ENCODE peak calls at places on chromosome 5, in five cellular contexts. One of them, this sample, is unnamed.
A peak's percentile ranks its signal among the peaks of the same experiment; 100 is the strongest.

GRCh38 chr5:145925353-145925752 is 11.0 kb upstream of the SH3RF2 start:
- DNase-seq in K562: no peak
- DNase-seq in SK-N-SH: no peak
- DNase-seq in HepG2: no peak
- DNase-seq in HCT116: no peak
- DNase-seq in this sample: no peak

GRCh38 chr5:81626524-81626923 is 124.4 kb downstream of the SSBP2 start:
- DNase-seq in HepG2: peak; percentile 32
- DNase-seq in SK-N-SH: peak; percentile 14
- DNase-seq in HCT116: peak; percentile 36
- DNase-seq in K562: peak; percentile 55
- DNase-seq in this sample: no peak

GRCh38 chr5:84260939-84261338 is 123.7 kb downstream of the EDIL3 start:
- DNase-seq in K562: no peak
- DNase-seq in SK-N-SH: no peak
- DNase-seq in HCT116: no peak
- DNase-seq in HepG2: no peak
- DNase-seq in this sample: no peak

GRCh38 chr5:150161242-150162141 is 5.1 kb upstream of the CDX1 start:
- DNase-seq in K562: peak; percentile 86
- DNase-seq in SK-N-SH: peak; percentile 89
- DNase-seq in HCT116: peak; percentile 63
- DNase-seq in HepG2: peak; percentile 69
- DNase-seq in this sample: no peak

GRCh38 chr5:108531367-108532211 is 149.7 kb upstream of the FBXL17 start:
- DNase-seq in HepG2: peak; percentile 72
- DNase-seq in HCT116: no peak
- DNase-seq in SK-N-SH: no peak
- DNase-seq in K562: peak; percentile 88
- DNase-seq in this sample: no peak

GRCh38 chr5:1032011-1032410 is 23.4 kb downstream of the NKD2 start:
- DNase-seq in HCT116: no peak
- DNase-seq in K562: no peak
- DNase-seq in HepG2: no peak
- DNase-seq in SK-N-SH: peak; percentile 8
- DNase-seq in this sample: no peak

GRCh38 chr5:132057498-132058255 is 2.8 kb upstream of the IL3 start:
- DNase-seq in HCT116: no peak
- DNase-seq in HepG2: no peak
- DNase-seq in K562: no peak
- DNase-seq in SK-N-SH: peak; percentile 2
- DNase-seq in this sample: no peak

GRCh38 chr5:10455273-10455670 is 13.6 kb downstream of the ROPN1L start:
- DNase-seq in HCT116: no peak
- DNase-seq in K562: no peak
- DNase-seq in SK-N-SH: no peak
- DNase-seq in HepG2: no peak
- DNase-seq in this sample: no peak

GRCh38 chr5:157606046-157606445 is 30.5 kb upstream of the ADAM19 start:
- DNase-seq in HCT116: no peak
- DNase-seq in K562: no peak
- DNase-seq in HepG2: no peak
- DNase-seq in SK-N-SH: peak; percentile 19
- DNase-seq in this sample: no peak

GRCh38 chr5:136656811-136657210 is 291.5 kb upstream of the TRPC7 start:
- DNase-seq in K562: no peak
- DNase-seq in HCT116: no peak
- DNase-seq in SK-N-SH: no peak
- DNase-seq in HepG2: no peak
- DNase-seq in this sample: no peak

GRCh38 chr5:80057121-80057520 is 22.0 kb downstream of the THBS4 start:
- DNase-seq in HepG2: no peak
- DNase-seq in SK-N-SH: no peak
- DNase-seq in K562: no peak
- DNase-seq in HCT116: no peak
- DNase-seq in this sample: no peak

GRCh38 chr5:80059354-80059980 is 24.3 kb downstream of the THBS4 start:
- DNase-seq in SK-N-SH: no peak
- DNase-seq in HepG2: no peak
- DNase-seq in HCT116: no peak
- DNase-seq in K562: no peak
- DNase-seq in this sample: no peak

GRCh38 chr5:80055491-80056170 is 20.5 kb downstream of the THBS4 start:
- DNase-seq in SK-N-SH: no peak
- DNase-seq in K562: no peak
- DNase-seq in HepG2: no peak
- DNase-seq in HCT116: no peak
- DNase-seq in this sample: no peak

DNA sequence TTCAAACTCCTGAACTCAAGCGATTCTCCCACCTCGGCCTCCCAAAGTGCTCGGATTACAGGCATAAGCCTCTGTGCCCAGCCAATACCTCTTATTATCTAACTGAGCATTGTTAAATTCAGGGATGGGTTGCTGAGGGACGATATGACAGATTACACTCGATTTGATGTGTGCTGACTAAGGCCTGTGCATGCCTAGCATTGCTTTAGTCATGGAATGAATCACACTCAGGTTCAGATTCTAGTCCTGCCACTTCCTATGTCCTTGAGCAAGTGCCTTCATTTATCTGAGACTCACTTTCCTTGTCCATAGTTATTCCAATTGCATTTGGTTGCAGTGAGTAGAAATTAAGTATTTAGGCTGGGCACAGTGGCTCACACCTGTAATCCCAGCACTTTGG is 19.5 kb downstream of the THBS4 start:
- DNase-seq in K562: no peak
- DNase-seq in SK-N-SH: no peak
- DNase-seq in HepG2: no peak
- DNase-seq in HCT116: no peak
- DNase-seq in this sample: no peak
- TF ChIP-seq JUND in K562: no peak
- TF ChIP-seq JUND in SK-N-SH: no peak
- TF ChIP-seq JUND in HepG2: no peak
- TF ChIP-seq JUND in HCT116: no peak
- TF ChIP-seq JUND in this sample: no peak

DNA sequence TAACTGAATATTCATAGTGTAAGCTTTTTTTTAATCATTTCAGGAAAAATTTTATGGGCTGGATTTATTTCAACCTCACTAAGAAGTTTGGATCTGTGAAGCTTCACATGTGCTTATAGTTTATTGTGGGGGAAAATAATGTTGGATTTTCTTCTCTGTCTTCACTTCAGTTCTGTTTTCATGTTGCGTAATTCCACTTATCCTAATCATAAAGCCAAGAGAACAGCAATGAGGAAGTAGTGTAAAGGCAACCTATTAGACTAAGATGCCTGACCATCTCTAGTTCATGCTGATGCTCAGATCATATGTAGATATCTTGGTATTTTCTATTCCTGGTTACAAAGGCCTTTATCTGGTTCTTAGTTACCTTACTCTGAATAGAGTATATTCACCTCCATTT is 50.0 kb downstream of the CD180 start:
- DNase-seq in SK-N-SH: no peak
- DNase-seq in K562: no peak
- DNase-seq in HepG2: no peak
- DNase-seq in HCT116: no peak
- DNase-seq in this sample: no peak
- TF ChIP-seq JUND in SK-N-SH: no peak
- TF ChIP-seq JUND in K562: no peak
- TF ChIP-seq JUND in HepG2: no peak
- TF ChIP-seq JUND in HCT116: no peak
- TF ChIP-seq JUND in this sample: no peak

DNA sequence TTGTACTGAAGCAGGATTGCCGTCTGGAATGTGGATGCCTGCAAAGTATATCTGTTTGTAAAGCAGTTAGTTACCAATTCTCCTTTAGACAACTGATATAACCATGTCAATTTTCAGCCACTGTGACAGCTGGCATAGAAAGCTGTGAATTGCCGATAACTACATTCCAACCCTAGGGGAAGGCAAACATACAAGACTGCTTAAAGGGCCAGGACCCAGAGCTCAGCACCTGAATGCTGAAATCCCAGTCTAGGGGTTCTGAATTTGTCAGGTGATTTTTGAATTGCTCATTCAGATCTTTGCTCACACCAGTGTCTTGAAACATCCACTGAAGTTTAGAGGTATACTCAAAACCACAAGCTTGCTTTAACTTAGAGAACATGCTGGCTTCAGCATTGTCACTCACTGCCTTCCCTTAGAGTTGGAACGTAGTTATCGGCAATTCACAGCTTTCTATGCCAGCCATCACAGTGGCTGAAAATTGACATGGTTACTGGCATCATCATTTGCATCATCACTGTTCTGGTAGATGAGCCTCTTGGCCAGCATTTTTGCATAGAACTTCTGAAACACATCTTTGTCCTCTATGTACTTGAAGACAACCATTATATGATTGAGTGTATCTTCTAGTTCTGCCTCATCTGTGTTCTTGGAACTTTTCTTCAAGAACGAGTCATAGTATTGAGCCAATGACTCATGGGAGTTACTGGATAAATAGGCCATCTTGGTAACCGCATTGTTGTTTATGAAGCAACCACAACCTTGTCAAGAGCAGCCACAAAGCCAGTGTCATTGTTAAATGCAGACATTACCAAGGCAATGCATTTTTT is 82.1 kb downstream of the CCDC192 start:
- DNase-seq in SK-N-SH: no peak
- DNase-seq in HCT116: no peak
- DNase-seq in HepG2: no peak
- DNase-seq in K562: no peak
- DNase-seq in this sample: peak; percentile 16
- TF ChIP-seq JUND in SK-N-SH: no peak
- TF ChIP-seq JUND in HCT116: no peak
- TF ChIP-seq JUND in HepG2: no peak
- TF ChIP-seq JUND in K562: no peak
- TF ChIP-seq JUND in this sample: no peak

DNA sequence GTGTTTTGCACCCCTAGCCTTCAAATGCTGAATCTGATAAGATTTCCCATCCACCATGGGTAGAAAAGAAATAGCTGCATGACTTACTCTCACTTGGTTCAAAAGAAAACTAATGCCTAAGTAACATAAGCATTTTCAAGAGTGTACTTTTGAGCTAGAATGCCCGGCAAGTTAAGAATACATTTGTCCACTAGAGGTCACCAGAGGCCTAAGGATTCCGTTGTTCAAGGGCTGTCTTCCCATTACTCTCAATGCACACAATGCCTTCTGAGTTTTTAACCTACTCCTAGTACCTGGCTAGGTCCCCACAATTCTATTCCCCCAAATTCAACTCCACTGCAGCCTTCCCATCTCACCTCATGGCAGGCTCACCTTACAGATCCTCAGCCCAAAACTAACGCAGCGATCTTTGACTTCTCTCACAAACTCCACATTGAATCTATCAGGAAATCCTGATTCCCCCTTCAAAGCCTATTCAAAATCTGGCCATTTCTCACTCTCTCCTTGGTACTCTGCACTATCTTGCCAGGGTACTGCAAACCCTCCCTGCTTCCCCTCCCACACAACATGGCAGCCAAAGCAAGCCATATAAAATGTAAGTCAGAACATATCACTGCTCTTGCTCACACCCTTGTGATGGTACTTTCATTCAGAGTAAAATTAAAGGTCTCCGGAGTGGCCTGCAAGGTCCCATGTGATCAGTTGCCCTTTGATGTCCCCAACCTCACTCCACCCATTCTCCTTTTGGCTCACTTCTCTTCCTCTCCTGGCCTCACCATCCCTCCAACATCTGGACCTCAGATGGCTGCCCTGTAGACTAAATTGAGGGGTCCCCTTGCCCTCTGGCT is 13.4 kb downstream of the OXCT1 start:
- DNase-seq in HCT116: peak; percentile 58
- DNase-seq in SK-N-SH: peak; percentile 51
- DNase-seq in HepG2: peak; percentile 58
- DNase-seq in K562: peak; percentile 86
- DNase-seq in this sample: no peak
- TF ChIP-seq JUND in HCT116: no peak
- TF ChIP-seq JUND in SK-N-SH: no peak
- TF ChIP-seq JUND in HepG2: no peak
- TF ChIP-seq JUND in K562: no peak
- TF ChIP-seq JUND in this sample: no peak

DNA sequence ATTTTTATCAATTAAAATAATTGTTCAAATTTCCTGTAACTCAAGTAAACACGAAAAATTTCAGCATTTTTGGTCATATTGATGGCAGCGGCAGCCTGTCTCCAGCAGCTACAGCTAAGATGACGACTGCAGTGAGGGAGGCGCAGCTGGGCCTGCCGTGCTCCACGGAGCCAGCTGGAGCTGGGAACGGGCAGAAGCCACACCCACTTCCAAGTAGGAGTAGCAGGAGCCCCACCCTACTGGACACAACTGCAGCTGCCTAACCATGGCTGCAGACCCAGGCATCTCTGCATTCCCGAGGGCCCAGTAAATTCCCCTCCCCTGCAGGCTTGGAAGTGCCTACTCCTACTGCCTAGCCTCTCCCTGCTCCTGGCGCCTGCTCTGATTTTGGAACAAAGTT is 2031.7 kb downstream of the EFNA5 start:
- DNase-seq in SK-N-SH: no peak
- DNase-seq in K562: peak; percentile 43
- DNase-seq in HepG2: peak; percentile 0
- DNase-seq in HCT116: no peak
- DNase-seq in this sample: no peak
- TF ChIP-seq JUND in SK-N-SH: no peak
- TF ChIP-seq JUND in K562: no peak
- TF ChIP-seq JUND in HepG2: no peak
- TF ChIP-seq JUND in HCT116: no peak
- TF ChIP-seq JUND in this sample: no peak

GRCh38 chr5:113615708-113616107 is 102.2 kb downstream of the YTHDC2 start:
- DNase-seq in SK-N-SH: no peak
- DNase-seq in HepG2: no peak
- DNase-seq in K562: no peak
- DNase-seq in HCT116: no peak
- DNase-seq in this sample: no peak

GRCh38 chr5:113617191-113617796 is 103.8 kb downstream of the YTHDC2 start:
- DNase-seq in HCT116: no peak
- DNase-seq in SK-N-SH: no peak
- DNase-seq in K562: no peak
- DNase-seq in HepG2: no peak
- DNase-seq in this sample: no peak

GRCh38 chr5:113612060-113612496 is 98.6 kb downstream of the YTHDC2 start:
- DNase-seq in HepG2: peak; percentile 7
- DNase-seq in HCT116: peak; percentile 13
- DNase-seq in K562: peak; percentile 39
- DNase-seq in SK-N-SH: peak; percentile 53
- DNase-seq in this sample: no peak

DNA sequence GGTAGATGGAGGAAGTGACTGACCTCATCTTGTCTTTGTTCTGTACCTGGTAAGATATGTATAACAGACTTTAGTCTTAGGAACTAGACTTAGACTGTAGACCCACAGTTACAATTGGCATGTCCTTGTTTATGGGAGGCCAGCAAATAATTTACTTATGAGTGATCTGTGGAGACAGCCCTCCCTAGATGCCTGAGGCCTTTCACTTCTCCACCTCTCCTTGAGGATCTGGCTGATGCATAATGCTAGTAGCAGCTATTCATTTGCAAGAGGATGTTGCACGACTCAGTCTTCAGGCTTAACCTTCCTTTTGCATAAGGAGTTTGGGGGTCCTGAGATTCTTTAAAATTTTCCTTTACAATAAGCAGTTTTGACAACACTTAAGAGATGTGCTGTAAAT is 100.7 kb downstream of the YTHDC2 start:
- DNase-seq in SK-N-SH: no peak
- DNase-seq in HepG2: no peak
- DNase-seq in K562: no peak
- DNase-seq in HCT116: no peak
- DNase-seq in this sample: no peak
- TF ChIP-seq JUND in SK-N-SH: no peak
- TF ChIP-seq JUND in HepG2: no peak
- TF ChIP-seq JUND in K562: no peak
- TF ChIP-seq JUND in HCT116: no peak
- TF ChIP-seq JUND in this sample: no peak

GRCh38 chr5:66554211-66554610 is 42.0 kb upstream of the MAST4 start:
- DNase-seq in K562: no peak
- DNase-seq in HCT116: no peak
- DNase-seq in SK-N-SH: no peak
- DNase-seq in HepG2: no peak
- DNase-seq in this sample: peak; percentile 72
- TF ChIP-seq JUND in K562: no peak
- TF ChIP-seq JUND in HCT116: no peak
- TF ChIP-seq JUND in SK-N-SH: no peak
- TF ChIP-seq JUND in HepG2: no peak
- TF ChIP-seq JUND in this sample: no peak